ENCODE peak calls at places on chromosome 12, in ten cellular contexts. N is activated T-cell treated with anti-CD3 and anti-CD28 coated beads for 24 hours, M is EL, X is body of pancreas, S is SK-N-SH, O is NCI-H446 treated with DMSO at 0.1 percent for 48 hours, C is HT-29, H is heart left ventricle, Z is Right ventricle myocardium superior, R is NCI-H2029 treated with DMSO at 0.1 percent for 48 hours. W is an unnamed sample.

GRCh38 chr12:15220451-15220850 is 766 bp downstream of the RERG start:
- DNase-seq in S (no peak), N (no peak), C (no peak), M (no peak), R (no peak), O (no peak), H (no peak), Z (no peak), X (no peak), W (no peak)

GRCh38 chr12:78870539-78870938 is 6.0 kb downstream of the SYT1 start:
- DNase-seq in S (no peak), O (no peak), Z (no peak), N (no peak), C (no peak), M (no peak), X (no peak), H (no peak), R (no peak), W (peak; percentile 15)

GRCh38 chr12:58359084-58359483 is 417.7 kb downstream of the ATP23 start:
- DNase-seq in Z (peak; percentile 44), X (no peak), S (peak; percentile 14), C (no peak), M (no peak), O (no peak), R (no peak), H (no peak), N (no peak), W (no peak)

GRCh38 chr12:39297946-39298345 is 145.0 kb downstream of the KIF21A start:
- DNase-seq in N (no peak), X (no peak), C (no peak), R (no peak), M (no peak), O (no peak), Z (no peak), S (no peak), H (no peak), W (no peak)

GRCh38 chr12:10190558-10191388 is 11.9 kb downstream of the TMEM52B start:
- DNase-seq in Z (peak; percentile 58), X (peak; percentile 58), N (peak; percentile 26), R (peak; percentile 10), O (no peak), C (peak; percentile 72), S (peak; percentile 60), M (peak; percentile 78), H (peak; percentile 43), W (no peak)

GRCh38 chr12:117564885-117565284 is 203.5 kb upstream of the NOS1 start:
- DNase-seq in S (no peak), Z (no peak), C (no peak), O (no peak), X (no peak), R (no peak), N (no peak), H (no peak), M (no peak), W (no peak)

GRCh38 chr12:123939716-123940626 is 32.7 kb downstream of the CCDC92 start:
- DNase-seq in S (no peak), X (no peak), H (no peak), M (no peak), N (no peak), O (no peak), Z (no peak), R (no peak), C (no peak), W (no peak)

GRCh38 chr12:77062846-77063461 is 2.4 kb downstream of the E2F7 start:
- DNase-seq in O (no peak), S (no peak), R (no peak), H (peak; percentile 29), M (peak; percentile 41), Z (no peak), C (peak; percentile 45), X (no peak), N (no peak), W (no peak)

GRCh38 chr12:106508966-106509365 is 73.8 kb upstream of the RFX4 start:
- DNase-seq in C (no peak), Z (no peak), M (no peak), R (no peak), O (no peak), X (no peak), H (no peak), S (no peak), N (no peak), W (no peak)

GRCh38 chr12:12267801-12268200 is 957 bp upstream of the LRP6 start:
- DNase-seq in C (peak; percentile 41), M (peak; percentile 8), Z (no peak), H (no peak), X (no peak), R (peak; percentile 41), O (no peak), N (no peak), S (peak; percentile 57), W (peak; percentile 28)

GRCh38 chr12:50488801-50489200 is 16.0 kb upstream of the DIP2B start:
- DNase-seq in R (peak; percentile 49), Z (no peak), X (no peak), H (no peak), N (no peak), M (no peak), C (no peak), S (no peak), O (no peak), W (no peak)

GRCh38 chr12:116399055-116399454 is 121.6 kb upstream of the MED13L start:
- DNase-seq in N (no peak), Z (no peak), M (no peak), H (no peak), X (no peak), C (no peak), R (no peak), S (no peak), O (no peak), W (no peak)

GRCh38 chr12:28568083-28568482 is 377.8 kb downstream of the CCDC91 start:
- DNase-seq in M (peak; percentile 88), R (no peak), N (no peak), C (no peak), S (peak; percentile 11), O (no peak), H (no peak), Z (no peak), X (no peak), W (no peak)

GRCh38 chr12:63915105-63915830 is 70.8 kb downstream of the SRGAP1 start:
- DNase-seq in M (peak; percentile 80), H (no peak), S (no peak), N (no peak), O (peak; percentile 8), X (no peak), C (peak; percentile 46), Z (no peak), R (no peak), W (no peak)

GRCh38 chr12:47885012-47885501 is 19.7 kb downstream of the VDR start:
- DNase-seq in R (no peak), X (no peak), O (no peak), Z (no peak), M (no peak), S (no peak), C (no peak), H (no peak), N (peak; percentile 70), W (no peak)

GRCh38 chr12:51593539-51593938 is 2.5 kb downstream of the SCN8A start:
- DNase-seq in X (peak; percentile 38), O (no peak), H (no peak), C (peak; percentile 14), R (no peak), N (peak; percentile 2), Z (no peak), M (peak; percentile 49), S (no peak), W (no peak)

GRCh38 chr12:106289196-106289681 is 13.3 kb upstream of the TCP11L2 start:
- DNase-seq in X (no peak), H (no peak), Z (no peak), S (no peak), C (no peak), N (no peak), R (no peak), O (no peak), M (peak; percentile 28), W (no peak)

GRCh38 chr12:108302471-108303311 is 36.4 kb downstream of the CMKLR1 start:
- DNase-seq in O (no peak), Z (peak; percentile 89), X (peak; percentile 81), R (no peak), M (peak; percentile 60), S (peak; percentile 39), N (no peak), C (peak; percentile 93), H (peak; percentile 88), W (no peak)

GRCh38 chr12:131832393-131833231 is 4.4 kb downstream of the MMP17 start:
- DNase-seq in S (peak; percentile 76), Z (peak; percentile 73), N (no peak), C (peak; percentile 39), H (peak; percentile 67), R (no peak), X (no peak), O (no peak), M (peak; percentile 85), W (no peak)

GRCh38 chr12:92272301-92272964 is 126.8 kb upstream of the BTG1 start:
- DNase-seq in O (no peak), H (no peak), C (no peak), S (no peak), X (no peak), R (no peak), Z (no peak), N (no peak), M (no peak), W (peak; percentile 13)